ENCODE peak calls at places on chromosomes 5 and 9, in five cellular contexts. M is AG08395; G is heart right ventricle; A is stimulated activated CD8-positive, alpha-beta memory T cell treated with anti-CD3 and anti-CD28 coated beads, Interleukin-12 subunit alpha, Interleukin-12 subunit beta, amount 100 ng/mL, for 1 hour; Z is transverse colon. Q is an unnamed sample.

GRCh38 chr9:4793412-4794005 is 765 bp downstream of the RCL1 start:
- DNase-seq in G (no peak), M (no peak), A (no peak), Z (no peak), Q (no peak)

GRCh38 chr5:170467000-170467707 is 36.7 kb upstream of the KCNIP1 start:
- DNase-seq in G (no peak), Z (no peak), M (peak; percentile 88), A (no peak), Q (peak; percentile 49)

GRCh38 chr5:20694121-20694520 is 706.1 kb upstream of the CDH18 start:
- DNase-seq in M (no peak), G (no peak), Z (no peak), A (no peak), Q (no peak)

GRCh38 chr5:173772407-173773059 is 115.6 kb upstream of the CPEB4 start:
- DNase-seq in Z (no peak), A (no peak), M (no peak), G (no peak), Q (no peak)

GRCh38 chr5:41625571-41625970 is 115.2 kb upstream of the PLCXD3 start:
- DNase-seq in A (no peak), M (no peak), G (no peak), Z (no peak), Q (no peak)

GRCh38 chr9:87868175-87868574 is 14.5 kb upstream of the SPATA31E1 start:
- DNase-seq in M (no peak), G (no peak), Z (no peak), A (no peak), Q (no peak)

GRCh38 chr5:135505973-135506372 is 29.8 kb downstream of the NEUROG1 start:
- DNase-seq in Z (no peak), A (no peak), G (no peak), M (no peak), Q (no peak)

GRCh38 chr9:109576762-109577161 is 78.7 kb upstream of the PTPN3 start:
- DNase-seq in A (no peak), G (no peak), M (no peak), Z (no peak), Q (no peak)

GRCh38 chr9:134617246-134617645 is 24.4 kb upstream of the COL5A1 start:
- DNase-seq in A (no peak), Z (no peak), M (no peak), G (no peak), Q (no peak)

GRCh38 chr5:151288180-151288579 is 15.4 kb downstream of the SLC36A3 start:
- DNase-seq in M (no peak), A (no peak), G (no peak), Z (no peak), Q (no peak)

GRCh38 chr9:110320651-110321050 is 17.0 kb downstream of the TXNDC8 start:
- DNase-seq in G (no peak), Z (no peak), M (no peak), A (no peak), Q (no peak)

GRCh38 chr5:78533356-78533755 is 115.2 kb downstream of the LHFPL2 start:
- DNase-seq in A (no peak), G (no peak), M (no peak), Z (no peak), Q (no peak)

GRCh38 chr9:116933251-116933650 is 246.1 kb downstream of the TRIM32 start:
- DNase-seq in G (no peak), Z (no peak), A (no peak), M (no peak), Q (no peak)

GRCh38 chr9:135379540-135380267 is 99.9 kb upstream of the PPP1R26 start:
- DNase-seq in G (no peak), A (no peak), Z (no peak), M (no peak), Q (no peak)

GRCh38 chr5:178371362-178372090 is 138.9 kb upstream of the PHYKPL start:
- DNase-seq in Z (no peak), M (peak; percentile 48), G (no peak), A (no peak), Q (no peak)

GRCh38 chr9:130042406-130042930 is 521 bp downstream of the FNBP1 start:
- DNase-seq in M (peak; percentile 23), A (no peak), G (peak; percentile 18), Z (peak; percentile 33), Q (no peak)